ENCODE peak calls at places on chromosomes 7 and 10, in five cellular contexts. Q, T, Y, G and W are unnamed samples.

GRCh38 chr10:97825020-97825739 is 24.5 kb upstream of the GOLGA7B start:
- DNase-seq in Q (no peak), T (no peak), Y (no peak), G (no peak), W (no peak)

GRCh38 chr7:128030999-128031681 is at the start of gene LRRC4:
- DNase-seq in G (no peak), Y (peak; percentile 85), Q (no peak), T (peak; percentile 62), W (no peak)

GRCh38 chr7:134212576-134213546 is 85.7 kb downstream of the LRGUK start:
- DNase-seq in T (peak; percentile 2), G (peak; percentile 35), Q (no peak), Y (no peak), W (no peak)

GRCh38 chr10:110137142-110137545 is 70.3 kb upstream of the MXI1 start:
- DNase-seq in T (peak; percentile 60), Q (no peak), G (peak; percentile 91), Y (peak; percentile 70), W (peak; percentile 22)

GRCh38 chr7:124072603-124073324 is 39.9 kb upstream of the TMEM229A start:
- DNase-seq in T (peak; percentile 82), Y (no peak), G (peak; percentile 87), Q (peak; percentile 25), W (peak; percentile 92)

GRCh38 chr7:132168239-132168638 is 408.0 kb downstream of the PLXNA4 start:
- DNase-seq in Q (no peak), Y (no peak), T (no peak), G (no peak), W (no peak)

GRCh38 chr7:34747842-34748241 is 89.8 kb downstream of the NPSR1 start:
- DNase-seq in G (peak; percentile 5), T (no peak), Y (no peak), Q (no peak), W (no peak)

GRCh38 chr10:90577569-90577968 is 280.3 kb downstream of the HTR7 start:
- DNase-seq in Y (no peak), T (no peak), G (no peak), Q (no peak), W (no peak)

GRCh38 chr10:72389022-72389421 is 34.3 kb upstream of the DNAJB12 start:
- DNase-seq in Q (no peak), G (no peak), T (no peak), Y (no peak), W (no peak)

GRCh38 chr10:95742529-95742884 is 13.5 kb upstream of the ENTPD1 start:
- DNase-seq in Y (no peak), T (peak; percentile 50), G (peak; percentile 86), Q (no peak), W (no peak)

GRCh38 chr10:84159076-84159475 is 14.5 kb upstream of the GPR15LG start:
- DNase-seq in Q (no peak), T (no peak), Y (no peak), G (no peak), W (no peak)

GRCh38 chr7:92809397-92810241 is 26.8 kb downstream of the CDK6 start:
- DNase-seq in T (peak; percentile 96), G (peak; percentile 96), Y (peak; percentile 21), Q (peak; percentile 77), W (peak; percentile 82)

GRCh38 chr7:1357601-1358271 is 101.5 kb downstream of the MICALL2 start:
- DNase-seq in Y (no peak), G (peak; percentile 7), Q (no peak), T (no peak), W (no peak)

GRCh38 chr10:21530616-21531015 is 3.4 kb upstream of the MLLT10 start:
- DNase-seq in G (no peak), Q (no peak), T (peak; percentile 18), Y (no peak), W (no peak)

GRCh38 chr7:107463139-107464078 is 6.4 kb upstream of the GPR22 start:
- DNase-seq in Y (peak; percentile 64), T (peak; percentile 64), Q (peak; percentile 10), G (peak; percentile 85), W (peak; percentile 16)

GRCh38 chr7:34058791-34059550 is 153.6 kb downstream of the BMPER start:
- DNase-seq in G (peak; percentile 39), Y (no peak), Q (no peak), T (no peak), W (no peak)

GRCh38 chr7:103915958-103916357 is 73.5 kb downstream of the RELN start:
- DNase-seq in T (peak; percentile 23), Q (peak; percentile 21), G (peak; percentile 13), Y (no peak), W (peak; percentile 41)

GRCh38 chr10:130048081-130048480 is 62.5 kb downstream of the C10orf143 start:
- DNase-seq in G (no peak), Y (no peak), Q (no peak), T (no peak), W (no peak)

GRCh38 chr7:33854951-33855350 is 50.4 kb upstream of the BMPER start:
- DNase-seq in Q (peak; percentile 64), T (peak; percentile 98), G (peak; percentile 49), Y (no peak), W (no peak)

GRCh38 chr7:130909161-130909836 is 175.3 kb upstream of the KLF14 start:
- DNase-seq in Q (no peak), G (no peak), Y (no peak), T (no peak), W (no peak)

DNA sequence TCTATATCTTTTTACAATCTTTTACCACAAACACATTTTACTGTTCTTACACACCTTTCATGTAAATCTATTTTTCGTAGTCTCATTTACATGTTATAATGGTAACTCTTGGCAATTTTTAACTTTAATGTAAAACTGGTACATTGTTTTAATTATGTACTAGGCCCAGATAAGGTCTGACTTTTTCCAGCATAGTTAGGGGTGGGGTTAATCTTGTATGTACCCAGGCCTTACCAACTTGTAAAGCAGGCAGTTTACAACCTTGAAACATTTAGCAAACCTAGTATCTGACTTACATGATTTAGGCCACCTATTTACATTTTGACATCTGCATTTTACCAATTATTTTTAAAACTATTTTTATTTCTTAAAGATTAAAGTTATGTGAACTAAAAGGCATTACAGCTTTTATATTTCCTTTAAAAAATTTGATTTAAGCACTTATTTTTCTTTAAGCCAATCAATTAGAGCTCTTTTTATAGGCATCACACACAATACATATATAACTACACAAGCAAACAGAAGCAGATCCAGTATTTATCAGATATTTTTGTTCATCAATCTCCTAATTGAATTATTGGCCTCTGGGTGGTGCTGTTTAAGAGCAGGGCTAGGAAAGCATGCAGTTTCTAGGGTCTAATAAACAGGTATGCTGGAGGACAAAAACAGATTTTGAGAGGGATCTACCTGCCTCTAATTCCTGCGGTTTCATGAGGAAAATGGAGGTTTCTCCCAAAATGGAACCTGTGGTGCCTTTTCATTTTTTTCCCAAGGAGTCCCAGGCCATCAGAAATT is 19.7 kb upstream of the CROT start:
- DNase-seq in G (no peak), Q (no peak), T (no peak), Y (no peak), W (no peak)
- TF ChIP-seq CTCF in G (no peak), Q (no peak), T (no peak), Y (no peak), W (no peak)

DNA sequence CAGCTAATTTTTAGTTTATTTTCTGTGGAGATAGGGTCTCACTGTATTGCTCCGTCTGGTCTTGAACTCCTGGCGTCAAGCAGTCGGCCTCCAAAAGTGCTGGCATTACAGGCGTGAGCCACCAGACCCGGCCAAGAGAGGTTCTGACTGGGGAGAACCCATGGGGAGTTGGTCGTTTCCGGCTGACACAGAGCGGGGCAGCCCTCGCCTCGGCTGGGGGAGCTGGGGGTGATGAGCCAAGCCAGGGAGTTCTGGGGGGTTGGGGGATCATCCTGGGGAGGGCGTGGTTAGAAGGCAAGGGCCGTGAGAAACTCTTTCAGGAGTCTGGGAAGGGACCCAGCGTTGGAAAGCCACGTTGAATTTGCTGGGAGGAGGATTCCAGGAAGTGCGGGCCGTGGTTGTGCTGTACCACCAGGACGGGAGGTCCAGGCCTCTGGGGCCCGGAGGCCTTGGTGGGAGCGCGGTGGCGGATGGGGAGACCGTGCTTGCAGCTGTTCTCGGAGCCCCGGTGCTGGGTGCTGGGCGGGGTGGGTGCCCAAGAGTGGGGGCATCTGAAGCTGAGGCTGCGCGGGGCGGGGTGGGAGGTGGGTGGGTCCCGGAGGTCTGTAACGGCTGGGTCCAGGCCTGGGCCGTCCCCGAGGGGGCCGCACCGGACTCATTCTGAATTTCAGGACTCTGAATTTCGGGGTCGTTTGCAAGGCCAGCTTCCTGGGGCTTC is 8.4 kb upstream of the ZNF853 start:
- DNase-seq in G (no peak), Q (no peak), T (no peak), Y (no peak), W (no peak)
- H3K4me3 ChIP-seq in G (no peak overlapping the region), Q (no peak overlapping the region), T (no peak overlapping the region), Y (no peak overlapping the region), W (no peak overlapping the region)

GRCh38 chr7:12244129-12244528 is 33.0 kb downstream of the TMEM106B start:
- DNase-seq in Y (peak; percentile 66), T (peak; percentile 27), G (peak; percentile 25), Q (no peak), W (peak; percentile 43)
- TF ChIP-seq CTCF in Y (peak; percentile 59), T (peak; percentile 37), G (peak; percentile 49), Q (peak; percentile 43), W (peak; percentile 64)

DNA sequence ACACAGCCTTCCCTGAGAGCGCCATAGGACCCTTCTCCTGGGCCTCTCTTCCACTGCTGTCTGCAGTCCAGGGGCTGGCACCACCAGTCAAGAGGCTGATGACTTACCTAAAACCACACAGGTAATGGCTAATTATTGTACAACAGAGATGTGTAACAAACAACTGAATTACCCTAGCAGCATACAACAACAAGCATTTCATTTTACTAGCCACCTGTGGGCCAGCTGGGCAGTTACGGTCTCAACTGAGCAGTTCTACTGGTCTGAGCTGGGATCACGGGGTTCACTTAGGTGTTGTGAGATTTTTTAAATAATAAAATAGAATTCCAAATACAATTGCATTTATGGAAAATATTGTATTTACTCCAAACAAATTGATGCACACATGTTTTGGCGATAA is 431.9 kb downstream of the TNS3 start:
- DNase-seq in Q (no peak), T (no peak), G (no peak), Y (no peak), W (no peak)
- H3K4me3 ChIP-seq in Q (no peak overlapping the region), T (no peak overlapping the region), G (no peak overlapping the region), Y (no peak overlapping the region), W (no peak overlapping the region)

DNA sequence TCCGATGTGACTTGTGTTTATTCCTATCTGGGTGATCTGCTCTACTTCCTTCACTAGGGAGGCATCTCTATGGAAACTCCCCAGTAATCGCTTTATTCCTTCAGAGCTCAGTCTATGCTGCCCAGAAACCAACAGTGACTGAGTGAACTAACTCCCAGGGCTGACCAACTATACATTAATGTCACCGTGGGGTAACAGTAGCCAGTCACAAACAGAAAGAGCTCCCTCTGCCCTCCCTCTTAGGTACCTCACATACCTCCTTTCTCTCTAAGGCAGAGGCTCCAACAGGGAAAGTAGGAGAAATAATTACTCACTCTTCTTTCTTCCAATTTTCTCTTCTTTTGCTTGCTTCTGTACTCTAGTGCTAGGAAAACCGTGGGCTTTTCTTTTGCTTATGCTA is 855.0 kb downstream of the REEP3 start:
- DNase-seq in T (no peak), Q (no peak), G (no peak), Y (peak; percentile 26), W (no peak)
- TF ChIP-seq CTCF in T (no peak), Q (no peak), G (no peak), Y (peak; percentile 44), W (peak; percentile 16)

GRCh38 chr7:141649865-141650499 is 52.0 kb downstream of the DENND11 start:
- DNase-seq in T (peak; percentile 82), Y (peak; percentile 80), Q (peak; percentile 68), G (peak; percentile 93), W (peak; percentile 73)
- H3K4me3 ChIP-seq in T (no peak overlapping the region), Y (no peak overlapping the region), Q (no peak overlapping the region), G (no peak overlapping the region), W (no peak overlapping the region)